ENCODE peak calls at places on chromosomes 4 and X, in five cellular contexts. Z is amniotic stem cell, G is pancreas, C is GM13976, L is hypothalamus. U is an unnamed sample.

GRCh38 chr4:53477038-53477565 is 99.7 kb downstream of the FIP1L1 start:
- DNase-seq in Z (no peak), G (no peak), C (no peak), L (no peak), U (no peak)

GRCh38 chr4:1604706-1605205 is 79.4 kb downstream of the FAM53A start:
- DNase-seq in Z (no peak), G (no peak), C (no peak), L (no peak), U (no peak)

GRCh38 chr4:77159798-77160197 is 2.8 kb downstream of the CCNG2 start:
- DNase-seq in Z (no peak), G (no peak), C (no peak), L (no peak), U (no peak)

GRCh38 chr4:166501941-166502382 is 628.9 kb downstream of the TLL1 start:
- DNase-seq in Z (no peak), G (peak), C (peak), L (no peak), U (no peak)

GRCh38 chrX:11553594-11553993 is 112.1 kb downstream of the ARHGAP6 start:
- DNase-seq in Z (no peak), G (no peak), C (no peak), L (no peak), U (no peak)

GRCh38 chr4:156799121-156799589 is 172.4 kb downstream of the PDGFC start:
- DNase-seq in Z (no peak), G (no peak), C (no peak), L (no peak), U (no peak)

GRCh38 chr4:184453402-184454160 is 20.8 kb downstream of the IRF2 start:
- DNase-seq in Z (peak), G (no peak), C (peak), L (no peak), U (no peak)

GRCh38 chr4:188434686-188435085 is 295.4 kb downstream of the TRIML1 start:
- DNase-seq in Z (no peak), G (no peak), C (no peak), L (no peak), U (no peak)

GRCh38 chrX:42686706-42687105 is 91.3 kb downstream of the PPP1R2C start:
- DNase-seq in Z (no peak), G (no peak), C (no peak), L (no peak), U (no peak)

GRCh38 chrX:10992110-10992509 is 119.0 kb upstream of the HCCS start:
- DNase-seq in Z (no peak), G (no peak), C (no peak), L (no peak), U (no peak)

GRCh38 chr4:990746-991367 is 2.3 kb downstream of the SLC26A1 start:
- DNase-seq in Z (no peak), G (no peak), C (no peak), L (no peak), U (no peak)

GRCh38 chr4:184441461-184442392 is 32.6 kb downstream of the IRF2 start:
- DNase-seq in Z (no peak), G (no peak), C (no peak), L (peak), U (no peak)

GRCh38 chr4:3016839-3017410 is 53.6 kb downstream of the GRK4 start:
- DNase-seq in Z (no peak), G (no peak), C (no peak), L (no peak), U (no peak)

GRCh38 chrX:13478740-13479451 is 90.5 kb upstream of the EGFL6 start:
- DNase-seq in Z (no peak), G (no peak), C (no peak), L (no peak), U (no peak)

GRCh38 chr4:791201-791865 is 34.6 kb downstream of the CPLX1 start:
- DNase-seq in Z (no peak), G (no peak), C (no peak), L (no peak), U (no peak)

GRCh38 chr4:52600275-52600674 is 58.8 kb downstream of the USP46 start:
- DNase-seq in Z (no peak), G (no peak), C (no peak), L (no peak), U (no peak)

GRCh38 chr4:6478546-6479220 is 6.3 kb upstream of the PPP2R2C start:
- DNase-seq in Z (no peak), G (no peak), C (no peak), L (no peak), U (no peak)

GRCh38 chr4:31548823-31549222 is 828.7 kb downstream of the PCDH7 start:
- DNase-seq in Z (no peak), G (no peak), C (no peak), L (no peak), U (no peak)

GRCh38 chr4:138761638-138762205 is 253.9 kb upstream of the NOCT start:
- DNase-seq in Z (no peak), G (no peak), C (no peak), L (no peak), U (no peak)

GRCh38 chr4:34512631-34513030 is 1731.7 kb downstream of the ARAP2 start:
- DNase-seq in Z (no peak), G (no peak), C (no peak), L (no peak), U (no peak)

GRCh38 chr4:128295255-128295654 is 7.6 kb upstream of the PGRMC2 start:
- DNase-seq in Z (no peak), G (no peak), C (no peak), L (no peak), U (no peak)

GRCh38 chr4:73844806-73845205 is 8.3 kb upstream of the PF4V1 start:
- DNase-seq in Z (no peak), G (no peak), C (no peak), L (no peak), U (no peak)

GRCh38 chrX:29431895-29432294 is 783.5 kb upstream of the MAGEB2 start:
- DNase-seq in Z (no peak), G (no peak), C (no peak), L (no peak), U (no peak)

GRCh38 chr4:1050486-1051213 is 39.2 kb downstream of the FGFRL1 start:
- DNase-seq in Z (no peak), G (no peak), C (no peak), L (peak), U (no peak)

GRCh38 chrX:53595266-53595810 is 91.2 kb downstream of the HUWE1 start:
- DNase-seq in Z (no peak), G (no peak), C (no peak), L (no peak), U (no peak)

U was measured in T1000.